ENCODE peak calls at places on chromosome 9, in four cellular contexts. T, B, X and C are unnamed samples.

GRCh38 chr9:138072897-138073296 is 195.3 kb downstream of the CACNA1B start:
- DNase-seq in T (no peak), B (no peak), X (no peak), C (peak; percentile 15)

GRCh38 chr9:125986966-125987365 is 239.8 kb downstream of the PBX3 start:
- DNase-seq in T (no peak), B (no peak), X (no peak), C (peak; percentile 12)

GRCh38 chr9:27165670-27166069 is 56.6 kb downstream of the TEK start:
- DNase-seq in T (no peak), B (peak; percentile 7), X (peak; percentile 42), C (no peak)

GRCh38 chr9:1052908-1053590 is 2.9 kb downstream of the DMRT2 start:
- DNase-seq in T (no peak), B (no peak), X (no peak), C (no peak)

GRCh38 chr9:35835766-35836165 is 6.7 kb downstream of the TMEM8B start:
- DNase-seq in T (no peak), B (peak; percentile 48), X (no peak), C (no peak)

GRCh38 chr9:14062449-14063187 is 251.3 kb downstream of the NFIB start:
- DNase-seq in T (no peak), B (no peak), X (no peak), C (peak; percentile 53)

GRCh38 chr9:21854119-21854518 is 51.7 kb downstream of the MTAP start:
- DNase-seq in T (no peak), B (no peak), X (no peak), C (no peak)

GRCh38 chr9:88535226-88535931 is 401 bp downstream of the NXNL2 start:
- DNase-seq in T (peak; percentile 13), B (no peak), X (peak; percentile 55), C (peak; percentile 61)

GRCh38 chr9:4567601-4568000 is 77.3 kb downstream of the SLC1A1 start:
- DNase-seq in T (no peak), B (no peak), X (no peak), C (no peak)

GRCh38 chr9:17625644-17626388 is 47.0 kb downstream of the SH3GL2 start:
- DNase-seq in T (no peak), B (no peak), X (no peak), C (no peak)

GRCh38 chr9:121267689-121268597 is at the start of gene GSN:
- DNase-seq in T (peak; percentile 97), B (peak; percentile 47), X (peak; percentile 84), C (peak; percentile 95)

GRCh38 chr9:7363777-7364477 is 435.7 kb downstream of the DMAC1 start:
- DNase-seq in T (no peak), B (no peak), X (no peak), C (peak; percentile 11)

GRCh38 chr9:114486205-114486963 is 18.9 kb downstream of the WHRN start:
- DNase-seq in T (no peak), B (no peak), X (no peak), C (no peak)

GRCh38 chr9:16213781-16214515 is 656.5 kb downstream of the BNC2 start:
- DNase-seq in T (no peak), B (no peak), X (no peak), C (no peak)

GRCh38 chr9:18189876-18190670 is 283.9 kb upstream of the ADAMTSL1 start:
- DNase-seq in T (no peak), B (no peak), X (no peak), C (no peak)

DNA sequence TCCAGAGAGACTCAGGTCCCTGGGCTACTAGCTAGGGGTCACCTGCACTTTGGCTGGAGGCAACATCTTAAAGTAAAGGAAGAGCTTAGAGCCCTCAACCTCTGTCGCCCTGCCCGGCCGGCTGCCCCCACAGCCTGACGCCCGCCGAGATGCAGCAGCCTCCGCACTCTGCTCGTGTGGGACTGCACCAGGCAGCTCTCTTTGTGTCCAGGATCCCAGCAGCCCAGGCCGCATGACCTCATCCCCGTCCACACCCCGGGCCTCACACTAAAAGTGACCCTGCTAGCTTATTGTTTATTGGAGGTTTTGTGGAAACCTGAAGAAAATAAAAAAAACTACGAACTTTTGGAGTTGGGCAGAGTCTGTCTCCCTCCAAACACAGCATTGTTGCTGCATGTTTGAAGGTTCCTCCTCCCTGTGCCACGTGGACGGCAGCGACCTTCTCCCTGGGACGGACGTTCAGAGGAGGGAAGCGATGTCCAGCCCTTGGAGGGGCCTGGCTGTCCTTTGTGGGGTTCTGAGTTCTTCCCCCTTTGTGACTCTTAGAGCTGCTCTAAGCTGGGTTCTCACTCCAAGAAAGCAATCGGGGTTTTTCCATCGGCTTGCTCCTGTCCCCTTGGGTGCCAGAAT is 103.6 kb upstream of the COL5A1 start:
- DNase-seq in T (no peak), B (no peak), X (no peak), C (no peak)
- TF ChIP-seq FOXJ3 in T (no peak), B (no peak), X (no peak), C (no peak)

GRCh38 chr9:130825051-130825651 is 9.9 kb upstream of the ABL1 start:
- DNase-seq in T (peak; percentile 87), B (no peak), X (no peak), C (peak; percentile 42)
- TF ChIP-seq FOXJ3 in T (no peak), B (no peak), X (no peak), C (no peak)

GRCh38 chr9:96214639-96215038 is 87.3 kb downstream of the HSD17B3 start:
- DNase-seq in T (no peak), B (no peak), X (no peak), C (no peak)

GRCh38 chr9:96204853-96205252 is 97.1 kb downstream of the HSD17B3 start:
- DNase-seq in T (no peak), B (no peak), X (no peak), C (no peak)

GRCh38 chr9:96206156-96206751 is 95.7 kb downstream of the HSD17B3 start:
- DNase-seq in T (no peak), B (no peak), X (no peak), C (no peak)

GRCh38 chr9:96203867-96204412 is 98.0 kb downstream of the HSD17B3 start:
- DNase-seq in T (no peak), B (no peak), X (no peak), C (peak; percentile 89)

DNA sequence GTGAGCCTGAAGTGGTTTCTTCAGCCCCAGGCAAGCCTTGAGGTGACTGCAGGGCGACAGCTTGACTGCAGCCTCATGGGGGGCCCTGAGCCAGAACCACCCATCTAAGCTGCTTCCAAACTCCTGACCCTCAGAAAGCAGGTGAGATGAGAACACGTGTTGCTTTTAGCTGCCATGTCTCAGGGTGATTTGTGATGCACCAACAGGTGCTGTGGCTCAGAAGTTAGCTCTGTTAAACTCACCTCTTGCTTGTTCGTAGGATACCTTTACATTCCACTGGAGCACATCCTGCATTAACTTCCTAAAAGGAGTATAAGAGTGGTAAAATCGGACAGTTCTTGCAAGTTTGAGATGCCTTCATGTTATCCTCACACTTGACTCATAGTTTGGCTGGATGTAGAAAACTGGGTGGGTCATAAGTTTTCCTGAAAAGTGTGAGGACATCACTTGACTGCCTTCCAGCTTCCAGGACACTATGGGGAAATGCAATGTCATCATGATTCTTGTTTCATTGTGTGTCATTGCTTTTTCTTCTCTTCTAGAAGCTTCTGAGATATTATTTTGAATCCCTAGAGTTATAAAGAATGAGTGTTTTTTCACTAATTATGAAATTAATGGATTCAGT is 92.5 kb downstream of the HSD17B3 start:
- DNase-seq in T (no peak), B (no peak), X (no peak), C (no peak)
- TF ChIP-seq FOXJ3 in T (no peak), B (no peak), X (no peak), C (no peak)

GRCh38 chr9:130463141-130463540 is 18.4 kb downstream of the ASS1 start:
- DNase-seq in T (no peak), B (no peak), X (no peak), C (no peak)

GRCh38 chr9:130462685-130463084 is 17.9 kb downstream of the ASS1 start:
- DNase-seq in T (no peak), B (no peak), X (no peak), C (no peak)

GRCh38 chr9:130459941-130460340 is 15.2 kb downstream of the ASS1 start:
- DNase-seq in T (no peak), B (no peak), X (no peak), C (no peak)

GRCh38 chr9:130461731-130462130 is 17.0 kb downstream of the ASS1 start:
- DNase-seq in T (no peak), B (no peak), X (no peak), C (no peak)

DNA sequence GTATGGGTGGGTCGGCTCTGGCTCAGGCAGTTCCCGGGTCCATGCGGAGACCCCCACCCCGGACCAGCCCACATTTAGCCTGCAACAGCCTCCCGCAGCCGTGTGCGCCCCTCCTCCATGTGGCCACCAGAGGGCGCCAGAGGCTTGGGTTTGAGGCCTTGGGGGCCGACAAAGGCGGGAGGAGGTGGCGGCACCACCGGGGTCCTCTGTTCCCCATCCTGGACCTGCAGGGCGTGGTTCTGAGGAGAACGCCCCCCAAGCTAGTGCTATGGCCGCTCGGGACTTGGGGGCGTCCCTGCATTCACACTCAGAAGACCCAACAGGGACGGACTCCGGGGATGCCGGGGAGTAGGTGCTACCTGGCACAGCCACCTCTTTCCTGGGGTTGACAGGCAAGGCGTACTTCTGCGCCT is 16.5 kb downstream of the ASS1 start:
- DNase-seq in T (peak; percentile 81), B (peak; percentile 28), X (peak; percentile 86), C (peak; percentile 87)
- TF ChIP-seq FOXJ3 in T (no peak), B (no peak), X (no peak), C (no peak)

GRCh38 chr9:136831002-136831719 is 11.1 kb upstream of the AJM1 start:
- DNase-seq in T (no peak), B (no peak), X (no peak), C (no peak)

GRCh38 chr9:136829981-136830885 is 12.0 kb upstream of the AJM1 start:
- DNase-seq in T (no peak), B (no peak), X (no peak), C (no peak)

GRCh38 chr9:136828474-136829140 is 13.7 kb upstream of the AJM1 start:
- DNase-seq in T (no peak), B (no peak), X (no peak), C (no peak)

GRCh38 chr9:136827794-136828473 is 14.3 kb upstream of the AJM1 start:
- DNase-seq in T (no peak), B (no peak), X (no peak), C (no peak)

GRCh38 chr9:136829412-136829811 is 12.9 kb upstream of the AJM1 start:
- DNase-seq in T (no peak), B (no peak), X (peak; percentile 10), C (no peak)
- TF ChIP-seq FOXJ3 in T (no peak), B (no peak), X (no peak), C (no peak)

DNA sequence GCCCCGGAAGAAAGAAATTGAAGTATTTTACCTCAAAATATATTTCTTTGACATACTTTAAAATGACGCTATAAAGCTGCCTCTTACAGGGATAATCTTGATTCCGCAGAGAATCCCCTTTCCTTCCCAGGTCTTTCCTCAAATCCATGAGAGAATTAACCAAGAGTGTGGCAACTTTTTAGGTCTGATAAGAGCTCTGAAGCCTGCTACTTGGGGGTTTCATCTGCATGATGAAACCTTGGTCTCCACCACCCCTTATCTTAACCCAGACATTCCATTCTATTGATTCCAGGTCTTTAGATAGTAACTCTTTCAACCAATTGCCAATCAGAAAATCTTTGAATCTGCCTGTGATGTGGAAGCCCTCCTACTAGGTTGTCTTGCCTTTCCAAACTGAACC is 173.7 kb downstream of the CEMIP2 start:
- DNase-seq in T (no peak), B (no peak), X (no peak), C (no peak)
- TF ChIP-seq FOXJ3 in T (no peak), B (no peak), X (no peak), C (no peak)